ENCODE peak calls at places on chromosomes 4 and X, in seven cellular contexts. B is head of caudate nucleus, Q is RKO, M is Right ventricle myocardium superior, P is AG20443, Z is H54, L is left ventricle myocardium superior. O is an unnamed sample.

GRCh38 chrX:85444613-85445012 is 65.1 kb upstream of the POF1B start:
- DNase-seq in B (no peak), Q (no peak), M (no peak), P (no peak), Z (no peak), L (no peak), O (no peak)

GRCh38 chr4:71004281-71004851 is 10.9 kb downstream of the DCK start:
- DNase-seq in B (no peak), Q (no peak), M (peak; percentile 36), P (no peak), Z (no peak), L (no peak), O (no peak)

GRCh38 chr4:105624530-105624929 is 72.1 kb downstream of the ARHGEF38 start:
- DNase-seq in B (no peak), Q (peak; percentile 8), M (peak; percentile 48), P (peak; percentile 16), Z (peak; percentile 4), L (no peak), O (peak; percentile 55)

GRCh38 chr4:107666134-107666533 is 53.9 kb downstream of the PAPSS1 start:
- DNase-seq in B (no peak), Q (peak; percentile 32), M (no peak), P (peak; percentile 38), Z (no peak), L (no peak), O (peak; percentile 20)

GRCh38 chr4:153466637-153467153 is 535 bp downstream of the TMEM131L start:
- DNase-seq in B (no peak), Q (no peak), M (peak; percentile 40), P (peak; percentile 50), Z (peak; percentile 16), L (no peak), O (no peak)

GRCh38 chrX:40130207-40130606 is 32.4 kb upstream of the BCOR start:
- DNase-seq in B (no peak), Q (peak; percentile 65), M (no peak), P (peak; percentile 60), Z (peak; percentile 35), L (no peak), O (peak; percentile 75)

GRCh38 chr4:77817304-77818076 is 1.7 kb downstream of the CNOT6L start:
- DNase-seq in B (no peak), Q (peak; percentile 34), M (no peak), P (no peak), Z (peak; percentile 3), L (no peak), O (peak; percentile 47)

GRCh38 chr4:106496066-106496465 is 127.5 kb upstream of the GIMD1 start:
- DNase-seq in B (no peak), Q (no peak), M (no peak), P (no peak), Z (no peak), L (no peak), O (no peak)

GRCh38 chr4:145804134-145804533 is 124.2 kb downstream of the C4orf51 start:
- DNase-seq in B (no peak), Q (no peak), M (no peak), P (peak; percentile 84), Z (no peak), L (no peak), O (peak; percentile 3)

GRCh38 chr4:155666701-155667537 is at the start of gene GUCY1A1:
- DNase-seq in B (peak; percentile 23), Q (no peak), M (peak; percentile 74), P (peak; percentile 22), Z (no peak), L (peak; percentile 71), O (peak; percentile 31)

GRCh38 chr4:137572163-137572562 is 39.9 kb upstream of the PCDH18 start:
- DNase-seq in B (no peak), Q (no peak), M (no peak), P (no peak), Z (no peak), L (no peak), O (no peak)

GRCh38 chr4:124903995-124904722 is 191.6 kb upstream of the ANKRD50 start:
- DNase-seq in B (no peak), Q (no peak), M (no peak), P (peak; percentile 52), Z (peak; percentile 0), L (no peak), O (peak; percentile 29)

GRCh38 chrX:56792270-56793111 is 63.4 kb downstream of the NBDY start:
- DNase-seq in B (no peak), Q (no peak), M (no peak), P (no peak), Z (no peak), L (no peak), O (no peak)

O was measured in ACHN.